ENCODE peak calls at places on chromosomes 5 and 9, in six cellular contexts. V is A549, P is GM12878, K is HepG2, C is endothelial cell of umbilical vein, E is K562. W is an unnamed sample.
A peak's percentile ranks its signal among the peaks of the same experiment; 100 is the strongest.

GRCh38 chr9:87497604-87498045 is at the start of gene DAPK1:
- DNase-seq in V (peak; percentile 83), P (no peak), E (peak; percentile 69), C (peak; percentile 84), K (peak; percentile 55), W (no peak)

GRCh38 chr9:1876891-1877496 is 138.2 kb upstream of the SMARCA2 start:
- DNase-seq in K (no peak), V (no peak), C (no peak), P (peak; percentile 53), E (no peak), W (no peak)

GRCh38 chr5:133450311-133450710 is 162.0 kb downstream of the FSTL4 start:
- DNase-seq in P (no peak), E (no peak), C (no peak), K (no peak), V (no peak), W (peak; percentile 25)

GRCh38 chr5:66967826-66968262 is 228.8 kb downstream of the CD180 start:
- DNase-seq in E (no peak), P (no peak), V (no peak), K (no peak), C (no peak), W (no peak)

GRCh38 chr9:114611516-114612271 is 603 bp downstream of the TMEM268 start:
- DNase-seq in K (no peak), E (peak; percentile 78), C (peak; percentile 57), V (peak; percentile 50), P (no peak), W (peak; percentile 90)

GRCh38 chr5:124843596-124843899 is 97.1 kb upstream of the ZNF608 start:
- DNase-seq in E (no peak), P (no peak), C (no peak), V (no peak), K (no peak), W (no peak)

GRCh38 chr5:72015103-72015548 is 92.1 kb upstream of the MAP1B start:
- DNase-seq in C (no peak), V (peak; percentile 66), P (no peak), E (peak; percentile 44), K (peak; percentile 24), W (peak; percentile 23)

GRCh38 chr5:146877783-146878470 is 630 bp downstream of the PPP2R2B start:
- DNase-seq in C (no peak), P (no peak), K (no peak), E (no peak), V (no peak), W (no peak)

GRCh38 chr9:126690431-126691051 is 76.8 kb downstream of the LMX1B start:
- DNase-seq in V (peak; percentile 76), C (no peak), K (no peak), E (peak; percentile 66), P (no peak), W (peak; percentile 38)

GRCh38 chr5:150801117-150801927 is 22.8 kb downstream of the SMIM3 start:
- DNase-seq in P (no peak), V (peak; percentile 59), C (peak; percentile 80), K (peak; percentile 62), E (peak; percentile 72), W (peak; percentile 66)

GRCh38 chr9:128409998-128410397 is 10.7 kb upstream of the CERCAM start:
- DNase-seq in E (peak; percentile 55), V (no peak), P (no peak), C (no peak), K (peak; percentile 24), W (peak; percentile 28)

GRCh38 chr9:92151691-92152393 is 36.6 kb upstream of the SPTLC1 start:
- DNase-seq in V (no peak), E (no peak), C (peak; percentile 13), K (no peak), P (no peak), W (no peak)

GRCh38 chr9:36748322-36748899 is 175.7 kb downstream of the MELK start:
- DNase-seq in E (peak; percentile 38), C (peak; percentile 44), K (no peak), V (peak; percentile 41), P (no peak), W (peak; percentile 36)

GRCh38 chr5:17069995-17070405 is 133.9 kb upstream of the MYO10 start:
- DNase-seq in E (peak; percentile 31), P (no peak), V (no peak), C (peak; percentile 74), K (no peak), W (no peak)

GRCh38 chr5:132746592-132747063 is 598 bp upstream of the CCNI2 start:
- DNase-seq in V (no peak), E (no peak), C (peak; percentile 50), K (no peak), P (no peak), W (peak; percentile 41)

GRCh38 chr9:93578844-93579243 is 2.5 kb downstream of the PHF2 start:
- DNase-seq in V (no peak), E (no peak), K (no peak), P (no peak), C (no peak), W (no peak)

GRCh38 chr5:125450803-125451202 is 704.4 kb upstream of the ZNF608 start:
- DNase-seq in P (no peak), K (no peak), C (no peak), E (no peak), V (no peak), W (no peak)

GRCh38 chr5:59725393-59725768 is 168.1 kb downstream of the PDE4D start:
- DNase-seq in P (no peak), E (no peak), C (no peak), K (no peak), V (no peak), W (no peak)

GRCh38 chr9:105856020-105856419 is 161.7 kb downstream of the TMEM38B start:
- DNase-seq in V (no peak), C (no peak), P (no peak), E (no peak), K (no peak), W (no peak)

GRCh38 chr5:15584528-15584927 is 84.5 kb downstream of the FBXL7 start:
- DNase-seq in K (no peak), V (no peak), E (no peak), P (no peak), C (no peak), W (no peak)

GRCh38 chr9:136324501-136325300 is 2.6 kb upstream of the GPSM1 start:
- DNase-seq in K (no peak), V (no peak), E (peak; percentile 51), C (no peak), P (no peak), W (no peak)

GRCh38 chr5:108659531-108659930 is 88.2 kb upstream of the FER start:
- DNase-seq in C (no peak), P (no peak), V (no peak), K (no peak), E (no peak), W (no peak)

GRCh38 chr5:108661590-108662219 is 86.0 kb upstream of the FER start:
- DNase-seq in V (no peak), K (peak; percentile 33), E (no peak), P (no peak), C (peak; percentile 72), W (no peak)

GRCh38 chr5:108655750-108656450 is 91.8 kb upstream of the FER start:
- DNase-seq in P (no peak), E (no peak), K (no peak), C (no peak), V (no peak), W (no peak)

GRCh38 chr5:108661030-108661429 is 86.7 kb upstream of the FER start:
- DNase-seq in C (peak; percentile 39), P (no peak), V (no peak), E (no peak), K (no peak), W (no peak)
- TF ChIP-seq MAX in C (no peak), P (no peak), V (no peak), E (no peak), K (no peak), W (no peak)

GRCh38 chr5:38023799-38024198 is 184.0 kb upstream of the GDNF start:
- DNase-seq in K (peak; percentile 12), V (no peak), E (no peak), C (no peak), P (no peak), W (no peak)
- TF ChIP-seq MYC in K (no peak), V (no peak), E (no peak), C (no peak), P (no peak), W (no peak)

GRCh38 chr9:95508968-95509850 is 7.6 kb downstream of the PTCH1 start:
- DNase-seq in E (peak; percentile 90), K (peak; percentile 73), V (peak; percentile 59), P (peak; percentile 56), C (peak; percentile 88), W (peak; percentile 78)
- TF ChIP-seq POLR2A in E (no peak), K (no peak), V (no peak), P (no peak), C (no peak), W (no peak)

GRCh38 chr9:81686614-81687520 is 2.5 kb downstream of the TLE1 start:
- DNase-seq in C (peak; percentile 89), K (peak; percentile 100), P (no peak), E (no peak), V (peak; percentile 87), W (peak; percentile 64)
- TF ChIP-seq MAX in C (no peak), K (peak; percentile 88), P (no peak), E (no peak), V (peak; percentile 26), W (no peak)

GRCh38 chr5:90813392-90813791 is 254.8 kb downstream of the ADGRV1 start:
- DNase-seq in K (no peak), V (no peak), C (no peak), E (no peak), P (no peak), W (no peak)
- TF ChIP-seq MYC in K (no peak), V (no peak), C (no peak), E (no peak), P (no peak), W (no peak)

W was measured in NB4.